ENCODE peak calls at places on chromosomes 2 and 18, in four cellular contexts. L, Z, Q and D are unnamed samples. For H3K9me1, the result is how much of the 10 kb centered on the place peaks cover.

GRCh38 chr2:236694125-236694888 is 124.7 kb downstream of the ACKR3 start:
- DNase-seq in L (no peak), Z (no peak), Q (no peak), D (no peak)

GRCh38 chr2:159124931-159125467 is 156.6 kb downstream of the TANC1 start:
- DNase-seq in L (no peak), Z (no peak), Q (no peak), D (peak)

GRCh38 chr2:170271340-170271739 is 93.4 kb downstream of the MYO3B start:
- DNase-seq in L (no peak), Z (no peak), Q (no peak), D (no peak)

GRCh38 chr2:31127931-31128330 is 10.3 kb downstream of the GALNT14 start:
- DNase-seq in L (no peak), Z (no peak), Q (no peak), D (no peak)

GRCh38 chr18:76264073-76264472 is 231.0 kb downstream of the ZNF516 start:
- DNase-seq in L (no peak), Z (peak), Q (no peak), D (no peak)

GRCh38 chr2:196987654-196988364 is 61.3 kb upstream of the PGAP1 start:
- DNase-seq in L (peak), Z (peak), Q (peak), D (peak)

GRCh38 chr2:150762571-150762970 is 275.1 kb upstream of the RND3 start:
- DNase-seq in L (no peak), Z (no peak), Q (no peak), D (no peak)

GRCh38 chr2:165793779-165794519 is at the start of gene GALNT3:
- DNase-seq in L (no peak), Z (no peak), Q (no peak), D (no peak)

GRCh38 chr2:170504820-170505145 is 210.4 kb upstream of the SP5 start:
- DNase-seq in L (no peak), Z (no peak), Q (no peak), D (no peak)

GRCh38 chr18:3103576-3103975 is 90.6 kb upstream of the LPIN2 start:
- DNase-seq in L (no peak), Z (no peak), Q (no peak), D (peak)

DNA sequence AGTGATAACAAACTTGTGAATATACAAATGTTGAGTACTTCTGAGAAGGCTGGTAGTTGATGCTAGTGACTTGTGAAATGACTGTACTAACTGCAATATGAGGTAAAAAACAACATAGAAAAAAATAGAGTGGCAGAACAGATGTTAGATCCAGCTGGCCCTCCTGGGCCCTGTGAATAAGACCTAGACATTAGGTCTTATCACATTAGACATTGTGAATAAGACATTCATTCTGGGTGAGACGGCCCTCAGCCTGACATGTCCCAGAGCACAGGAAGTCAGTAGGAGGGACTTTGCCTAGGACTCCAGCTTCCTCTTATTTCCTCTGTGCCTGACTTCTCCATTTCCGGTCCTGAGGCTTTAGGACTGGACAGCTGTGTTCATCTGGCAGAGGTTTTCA is 22.9 kb downstream of the DOK1 start:
- DNase-seq in L (peak), Z (no peak), Q (no peak), D (no peak)
- H3K9me1 ChIP-seq in L (under half), Z (under half), Q (under half), D (under half)

DNA sequence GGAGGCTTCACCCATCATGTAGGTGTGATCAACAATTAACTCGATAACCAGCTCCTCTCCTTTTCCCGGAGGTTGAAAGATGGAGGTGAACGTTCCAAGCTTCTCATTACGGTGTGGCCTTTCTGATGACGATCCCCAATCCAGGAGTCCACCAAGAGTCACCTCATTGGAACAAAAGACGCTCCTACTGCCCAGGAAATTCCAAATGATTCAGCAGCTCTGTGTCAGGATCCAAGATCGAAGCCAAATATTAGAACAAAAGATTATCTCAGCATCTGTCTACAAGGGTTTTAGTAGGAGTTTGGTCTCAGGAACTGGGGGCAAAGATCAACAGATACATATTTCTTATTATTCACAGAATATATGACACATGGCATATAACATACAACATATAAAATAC is 161.1 kb upstream of the RAB12 start:
- DNase-seq in L (no peak), Z (no peak), Q (no peak), D (no peak)
- H2AFZ ChIP-seq in L (peak), Z (peak), Q (no peak), D (no peak)

DNA sequence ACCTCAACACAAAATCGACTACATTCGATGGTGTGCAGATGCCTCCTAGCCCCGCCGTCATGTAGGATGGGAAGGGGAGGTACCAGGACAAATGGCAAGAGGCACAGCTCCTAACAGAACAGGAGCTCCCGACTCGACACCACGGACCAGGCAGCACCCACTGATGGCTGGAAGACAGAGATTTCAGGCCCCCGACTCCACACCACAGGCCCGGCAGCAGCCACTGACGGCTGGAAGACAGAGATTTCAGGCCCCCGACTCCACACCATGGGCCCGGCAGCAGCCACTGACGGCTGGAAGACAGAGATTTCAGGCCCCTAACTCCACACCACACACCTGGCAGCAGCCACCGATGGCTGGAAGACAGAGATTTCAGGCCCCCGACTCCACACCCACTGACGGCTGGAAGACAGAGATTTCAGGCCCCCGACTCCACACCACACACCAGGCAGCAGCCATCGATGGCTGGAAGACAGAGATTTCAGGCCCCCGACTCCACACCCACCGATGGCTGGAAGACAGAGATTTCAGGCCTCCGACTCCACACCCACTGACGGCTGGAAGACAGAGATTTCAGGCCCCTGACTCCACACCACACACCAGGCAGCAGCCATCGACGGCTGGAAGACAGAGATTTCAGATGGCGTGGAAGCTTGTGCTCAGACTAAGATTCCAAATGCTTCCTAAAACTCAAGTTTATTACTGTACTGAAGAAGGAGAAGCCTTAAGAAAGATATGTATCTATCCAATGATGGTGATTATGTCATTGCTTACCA is 135.5 kb downstream of the EIPR1 start:
- DNase-seq in L (no peak), Z (no peak), Q (no peak), D (no peak)
- H3K9me1 ChIP-seq in L (under half), Z (under half), Q (under half), D (under half)

DNA sequence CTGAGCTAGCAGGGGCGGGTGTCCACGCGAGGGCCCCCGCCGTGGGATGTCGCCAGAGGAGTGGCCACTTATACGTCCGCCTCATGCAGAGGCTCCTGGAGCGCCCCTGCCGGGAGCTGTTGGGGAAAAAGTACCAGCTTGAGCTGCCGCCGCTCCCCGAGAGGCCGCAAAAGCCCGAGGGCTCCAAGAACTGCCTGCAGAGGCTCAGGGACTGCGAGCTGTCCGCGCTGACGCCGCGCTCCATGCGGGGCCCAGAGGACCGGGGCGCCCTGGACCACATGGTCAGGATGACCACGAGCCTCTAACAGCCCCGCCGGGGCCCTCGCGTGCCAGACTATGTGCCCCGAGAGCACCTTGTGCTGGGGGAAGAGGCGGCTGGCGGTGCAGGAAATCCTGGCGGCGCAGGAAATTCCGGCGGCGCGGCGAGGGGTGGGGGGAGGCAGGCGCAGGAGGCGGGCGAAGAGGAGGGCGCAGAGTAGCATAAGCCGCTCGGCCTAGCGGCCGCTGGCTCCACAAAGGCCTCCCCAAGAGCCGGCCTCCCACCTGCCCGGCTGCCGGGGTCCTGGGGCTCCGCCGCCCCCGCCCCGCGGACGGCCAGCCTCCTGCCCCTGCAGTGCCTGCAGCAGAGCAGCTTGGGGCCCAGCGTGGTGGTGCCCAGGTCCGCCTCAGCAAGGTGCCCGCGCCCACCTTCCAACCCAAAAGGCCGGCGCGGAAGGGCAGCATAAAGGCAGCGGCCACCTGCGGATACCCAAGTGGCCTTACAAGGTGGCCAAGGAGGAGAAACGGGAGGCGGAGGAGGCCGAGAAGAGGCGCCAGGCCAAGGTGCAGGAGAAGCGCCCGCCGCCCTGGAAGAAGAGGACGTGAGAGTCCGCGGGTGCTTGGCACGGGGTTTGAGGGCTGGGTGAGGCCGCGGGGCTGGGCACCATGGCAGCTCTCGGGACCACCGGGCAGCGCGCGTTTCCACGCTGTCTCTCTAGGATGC is 42.1 kb upstream of the TRIM43B start:
- DNase-seq in L (peak), Z (no peak), Q (no peak), D (peak)
- H2AFZ ChIP-seq in L (peak), Z (peak), Q (no peak), D (peak)

DNA sequence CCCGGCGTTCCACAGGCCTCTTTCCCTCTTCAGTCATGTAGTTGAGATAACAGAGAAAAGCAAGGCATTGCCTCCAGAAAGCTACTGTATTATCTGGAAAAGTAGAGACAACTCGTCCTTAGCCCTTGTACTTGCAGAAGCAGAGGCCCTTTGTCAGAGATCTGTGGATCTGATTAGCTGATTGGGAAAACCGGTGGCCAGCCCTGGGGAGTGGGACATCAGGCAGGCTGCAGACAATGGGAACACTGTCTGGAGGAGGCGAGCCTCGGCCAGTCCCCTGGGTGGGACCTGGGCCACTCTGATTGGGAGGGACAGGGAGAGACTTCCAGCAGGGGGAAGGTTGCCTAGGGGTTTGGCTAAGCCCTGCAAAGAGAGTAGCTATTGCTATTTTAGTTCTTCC is 1.2 kb upstream of the MC2R start:
- DNase-seq in L (no peak), Z (no peak), Q (no peak), D (no peak)
- H3K9me1 ChIP-seq in L (under half), Z (under half), Q (under half), D (under half)

GRCh38 chr18:4107049-4107459 is 348.1 kb downstream of the DLGAP1 start:
- DNase-seq in L (no peak), Z (no peak), Q (no peak), D (no peak)

GRCh38 chr18:4101009-4101408 is 354.1 kb downstream of the DLGAP1 start:
- DNase-seq in L (no peak), Z (no peak), Q (no peak), D (no peak)

GRCh38 chr18:4108016-4108415 is 347.1 kb downstream of the DLGAP1 start:
- DNase-seq in L (no peak), Z (no peak), Q (no peak), D (no peak)

GRCh38 chr18:4106407-4107033 is 348.6 kb downstream of the DLGAP1 start:
- DNase-seq in L (peak), Z (no peak), Q (peak), D (peak)
- H2AFZ ChIP-seq in L (no peak), Z (no peak), Q (no peak), D (no peak)